ENCODE peak calls at places on chromosomes 12 and 14, in five cellular contexts. L is AG09319; K is coronary artery; F is CD8-positive, alpha-beta T cell; N is thoracic aorta. E is an unnamed sample.
A peak's percentile ranks its signal among the peaks of the same experiment; 100 is the strongest.

GRCh38 chr12:3317841-3318501 is 173.0 kb upstream of the PRMT8 start:
- DNase-seq in F (no peak), K (no peak), N (no peak), L (no peak), E (no peak)

GRCh38 chr12:132685400-132685799 is 1.7 kb downstream of the POLE start:
- DNase-seq in L (no peak), K (no peak), N (no peak), F (no peak), E (no peak)

GRCh38 chr12:87231818-87232217 is 797.4 kb downstream of the C12orf50 start:
- DNase-seq in F (no peak), N (no peak), L (no peak), K (no peak), E (no peak)

GRCh38 chr14:105287249-105288102 is 13.3 kb downstream of the BRF1 start:
- DNase-seq in K (no peak), F (no peak), N (no peak), L (no peak), E (no peak)

GRCh38 chr14:101065696-101066694 is 162.5 kb upstream of the RTL1 start:
- DNase-seq in K (no peak), F (no peak), N (no peak), L (no peak), E (no peak)

GRCh38 chr14:93301821-93302447 is 30.9 kb downstream of the BTBD7 start:
- DNase-seq in L (no peak), K (no peak), F (no peak), N (no peak), E (no peak)

GRCh38 chr14:55807059-55807499 is 227.1 kb downstream of the KTN1 start:
- DNase-seq in L (no peak), N (peak; percentile 31), F (peak; percentile 79), K (peak; percentile 81), E (no peak)

GRCh38 chr12:44101470-44101869 is 265.6 kb downstream of the TMEM117 start:
- DNase-seq in N (no peak), F (no peak), K (no peak), L (no peak), E (no peak)

GRCh38 chr14:64943981-64944520 is 1.5 kb upstream of the GPX2 start:
- DNase-seq in N (no peak), L (no peak), K (no peak), F (no peak), E (no peak)

GRCh38 chr14:25884657-25885056 is 713.2 kb downstream of the NOVA1 start:
- DNase-seq in N (no peak), F (no peak), K (no peak), L (no peak), E (no peak)

GRCh38 chr12:52152905-52153317 is 38.9 kb downstream of the KRT80 start:
- DNase-seq in K (peak; percentile 71), F (no peak), L (no peak), N (no peak), E (no peak)

GRCh38 chr12:64452559-64453329 is 824 bp downstream of the TBK1 start:
- DNase-seq in N (no peak), K (no peak), L (peak; percentile 39), F (no peak), E (no peak)

GRCh38 chr12:60710246-60710645 is 1114.4 kb downstream of the SLC16A7 start:
- DNase-seq in L (no peak), N (no peak), F (no peak), K (no peak), E (no peak)

GRCh38 chr12:67698711-67699603 is 50.4 kb downstream of the DYRK2 start:
- DNase-seq in L (no peak), N (no peak), F (peak; percentile 57), K (no peak), E (no peak)

GRCh38 chr14:103500148-103500990 is 22.3 kb downstream of the CKB start:
- DNase-seq in K (peak; percentile 84), L (peak; percentile 65), N (peak; percentile 72), F (peak; percentile 79), E (peak; percentile 90)

GRCh38 chr12:92784356-92784755 is 81.6 kb downstream of the PLEKHG7 start:
- DNase-seq in F (no peak), L (peak; percentile 38), K (no peak), N (no peak), E (no peak)

GRCh38 chr14:90276627-90277367 is 20.4 kb downstream of the PSMC1 start:
- DNase-seq in K (no peak), F (no peak), L (no peak), N (no peak), E (no peak)

GRCh38 chr12:53454710-53455109 is 2.8 kb downstream of the PCBP2 start:
- DNase-seq in K (peak; percentile 22), N (no peak), L (no peak), F (no peak), E (no peak)

GRCh38 chr14:32601908-32602307 is 272.8 kb downstream of the AKAP6 start:
- DNase-seq in F (no peak), N (no peak), L (no peak), K (no peak), E (no peak)

GRCh38 chr14:99270491-99271287 is 1.3 kb downstream of the BCL11B start:
- DNase-seq in N (no peak), F (peak; percentile 42), L (no peak), K (no peak), E (peak; percentile 37)

GRCh38 chr12:71972441-71973074 is 33.9 kb downstream of the TPH2 start:
- DNase-seq in K (no peak), F (no peak), N (no peak), L (no peak), E (no peak)

GRCh38 chr12:109836916-109837315 is 3.7 kb upstream of the TRPV4 start:
- DNase-seq in N (no peak), K (no peak), F (no peak), L (no peak), E (no peak)

GRCh38 chr14:99809376-99809775 is 16.2 kb downstream of the EML1 start:
- DNase-seq in N (peak; percentile 28), L (peak; percentile 75), F (no peak), K (peak; percentile 80), E (no peak)

GRCh38 chr12:39365364-39366001 is 77.4 kb downstream of the KIF21A start:
- DNase-seq in L (no peak), K (no peak), F (no peak), N (no peak), E (no peak)

GRCh38 chr14:101176535-101177205 is 273.1 kb upstream of the RTL1 start:
- DNase-seq in K (peak; percentile 55), L (no peak), F (no peak), N (no peak), E (no peak)

GRCh38 chr12:71166280-71166679 is 8.5 kb upstream of the TSPAN8 start:
- DNase-seq in F (no peak), L (no peak), K (no peak), N (no peak), E (no peak)

GRCh38 chr12:22275847-22276246 is 58.7 kb downstream of the ST8SIA1 start:
- DNase-seq in K (peak; percentile 96), F (no peak), N (peak; percentile 87), L (peak; percentile 100), E (no peak)

GRCh38 chr12:50924439-50925341 is 27.7 kb upstream of the HIGD1C start:
- DNase-seq in F (peak; percentile 48), K (peak; percentile 95), L (peak; percentile 87), N (peak; percentile 93), E (peak; percentile 29)

GRCh38 chr12:42508913-42509312 is 80.6 kb downstream of the PRICKLE1 start:
- DNase-seq in F (no peak), K (no peak), L (no peak), N (no peak), E (no peak)

GRCh38 chr12:50750366-50750765 is 13.5 kb upstream of the ATF1 start:
- DNase-seq in N (no peak), L (no peak), K (no peak), F (no peak), E (no peak)

GRCh38 chr12:104457746-104458644 is 1.2 kb downstream of the CHST11 start:
- DNase-seq in K (no peak), F (peak; percentile 62), N (no peak), L (no peak), E (peak; percentile 33)
- TF ChIP-seq CTCF in K (no peak), F (no peak), N (no peak), L (no peak), E (no peak)

GRCh38 chr14:76015668-76016067 is 30.1 kb downstream of the IFT43 start:
- DNase-seq in N (no peak), L (no peak), F (no peak), K (no peak), E (no peak)

GRCh38 chr14:76019676-76020075 is 34.1 kb downstream of the IFT43 start:
- DNase-seq in F (no peak), N (no peak), L (no peak), K (no peak), E (no peak)

GRCh38 chr14:76011959-76012802 is 26.6 kb downstream of the IFT43 start:
- DNase-seq in F (no peak), L (no peak), N (peak; percentile 47), K (peak; percentile 93), E (no peak)

DNA sequence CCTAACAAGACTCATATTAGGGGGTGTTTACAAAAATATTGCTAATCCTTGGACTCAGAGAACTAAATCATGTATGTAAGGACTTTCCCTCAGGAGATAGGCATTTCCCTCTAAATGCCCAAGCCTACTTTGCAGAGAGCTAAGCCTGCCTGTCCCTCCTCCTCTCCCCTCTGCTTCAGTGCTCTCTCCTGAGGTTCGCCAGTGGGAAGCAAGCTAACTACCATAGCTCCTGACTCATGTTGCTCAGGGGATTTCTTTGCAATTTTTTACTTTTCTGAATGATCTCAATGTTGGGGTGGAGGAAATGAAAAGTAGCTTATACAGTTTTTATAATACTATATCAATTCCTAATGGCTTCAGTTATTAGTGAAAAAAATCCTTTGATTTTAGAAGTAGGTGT is 29.6 kb downstream of the IFT43 start:
- DNase-seq in K (no peak), N (no peak), F (no peak), L (no peak), E (no peak)
- TF ChIP-seq CTCF in K (no peak), N (no peak), F (no peak), L (no peak), E (no peak)

GRCh38 chr12:57637364-57637763 is 4.4 kb upstream of the B4GALNT1 start:
- DNase-seq in F (no peak), N (no peak), L (no peak), K (peak; percentile 2), E (no peak)
- TF ChIP-seq CTCF in F (no peak), N (no peak), L (no peak), K (no peak), E (no peak)

GRCh38 chr12:124510301-124510970 is 57.0 kb downstream of the NCOR2 start:
- DNase-seq in K (no peak), L (no peak), N (no peak), F (no peak), E (no peak)
- TF ChIP-seq CTCF in K (no peak), L (no peak), N (no peak), F (no peak), E (no peak)

GRCh38 chr14:24102357-24103048 is 8.4 kb downstream of the PCK2 start:
- DNase-seq in N (no peak), K (no peak), F (no peak), L (no peak), E (no peak)
- TF ChIP-seq CTCF in N (no peak), K (no peak), F (no peak), L (no peak), E (no peak)